ENCODE peak calls at places on chromosome 19, in five cellular contexts. T is mammary epithelial cell; M is NT2/D1; U is KG1; R is activated naive CD4-positive, alpha-beta T cell. W is an unnamed sample.

GRCh38 chr19:48975947-48976847 is 11.1 kb downstream of the FTL start:
- DNase-seq in T (no peak), M (no peak), U (peak), R (no peak), W (no peak)

GRCh38 chr19:34667349-34668076 is 9.4 kb downstream of the SCGB2B2 start:
- DNase-seq in T (no peak), M (no peak), U (no peak), R (no peak), W (peak)

GRCh38 chr19:19778666-19779065 is 42.9 kb downstream of the ZNF506 start:
- DNase-seq in T (no peak), M (no peak), U (no peak), R (no peak), W (no peak)

GRCh38 chr19:7953576-7953975 is 10.1 kb upstream of the TIMM44 start:
- DNase-seq in T (no peak), M (no peak), U (no peak), R (no peak), W (no peak)

GRCh38 chr19:8585894-8586750 is 8.9 kb upstream of the MYO1F start:
- DNase-seq in T (no peak), M (no peak), U (no peak), R (no peak), W (peak)

GRCh38 chr19:18506101-18506534 is 15.8 kb downstream of the ELL start:
- DNase-seq in T (no peak), M (no peak), U (no peak), R (no peak), W (no peak)

GRCh38 chr19:2578391-2578826 is 102.5 kb downstream of the GADD45B start:
- DNase-seq in T (peak), M (no peak), U (no peak), R (no peak), W (peak)

GRCh38 chr19:49746206-49746958 is 16.7 kb downstream of the TSKS start:
- DNase-seq in T (no peak), M (peak), U (no peak), R (no peak), W (peak)

GRCh38 chr19:29831041-29831548 is 19.3 kb downstream of the CCNE1 start:
- DNase-seq in T (peak), M (no peak), U (no peak), R (no peak), W (no peak)

GRCh38 chr19:14835011-14835410 is at the start of the genes OR7A5 and OR7C1:
- DNase-seq in T (no peak), M (no peak), U (no peak), R (no peak), W (no peak)

GRCh38 chr19:56139847-56140582 is 1.1 kb upstream of the ZNF444 start:
- DNase-seq in T (peak), M (no peak), U (no peak), R (no peak), W (no peak)

GRCh38 chr19:4035582-4035981 is 28.0 kb downstream of the PIAS4 start:
- DNase-seq in T (no peak), M (no peak), U (no peak), R (no peak), W (no peak)

GRCh38 chr19:46579286-46579944 is 21.7 kb upstream of the CALM3 start:
- DNase-seq in T (no peak), M (no peak), U (no peak), R (no peak), W (peak)

GRCh38 chr19:35509018-35509652 is 4.3 kb downstream of the DMKN start:
- DNase-seq in T (peak), M (no peak), U (no peak), R (no peak), W (peak)

GRCh38 chr19:51593969-51594773 is 23.1 kb downstream of the ZNF175 start:
- DNase-seq in T (peak), M (peak), U (peak), R (peak), W (peak)

GRCh38 chr19:29620931-29621351 is 14.9 kb downstream of the POP4 start:
- DNase-seq in T (no peak), M (no peak), U (no peak), R (no peak), W (no peak)

GRCh38 chr19:5336195-5336965 is 4.2 kb downstream of the PTPRS start:
- DNase-seq in T (no peak), M (no peak), U (peak), R (no peak), W (no peak)

GRCh38 chr19:49712397-49712859 is 21.5 kb downstream of the CPT1C start:
- DNase-seq in T (no peak), M (no peak), U (no peak), R (no peak), W (peak)

GRCh38 chr19:13995017-13995728 is 10.9 kb downstream of the RFX1 start:
- DNase-seq in T (no peak), M (no peak), U (no peak), R (no peak), W (no peak)

GRCh38 chr19:37654525-37654832 is 786 bp downstream of the ZFP30 start:
- DNase-seq in T (peak), M (peak), U (peak), R (no peak), W (peak)

GRCh38 chr19:610801-611505 is 21.3 kb downstream of the HCN2 start:
- DNase-seq in T (no peak), M (no peak), U (peak), R (no peak), W (no peak)

GRCh38 chr19:33946535-33947323 is 150.1 kb downstream of the KCTD15 start:
- DNase-seq in T (no peak), M (no peak), U (no peak), R (no peak), W (no peak)

GRCh38 chr19:30222428-30222873 is 149.7 kb upstream of the ZNF536 start:
- DNase-seq in T (no peak), M (no peak), U (no peak), R (no peak), W (no peak)

GRCh38 chr19:41218615-41219507 is at the start of gene AXL:
- DNase-seq in T (peak), M (peak), U (no peak), R (no peak), W (peak)

GRCh38 chr19:3983936-3984583 is 1.2 kb downstream of the EEF2 start:
- DNase-seq in T (peak), M (no peak), U (no peak), R (no peak), W (no peak)

GRCh38 chr19:54448037-54448773 is 794 bp upstream of the LENG8 start:
- DNase-seq in T (peak), M (no peak), U (peak), R (no peak), W (no peak)

GRCh38 chr19:55484571-55485438 is at the start of gene NAT14:
- DNase-seq in T (peak), M (peak), U (peak), R (peak), W (peak)

GRCh38 chr19:46068345-46069258 is 27.8 kb upstream of the IGFL4 start:
- DNase-seq in T (peak), M (no peak), U (no peak), R (no peak), W (peak)

GRCh38 chr19:38247126-38247525 is 9.0 kb downstream of the PPP1R14A start:
- DNase-seq in T (no peak), M (no peak), U (no peak), R (no peak), W (no peak)

GRCh38 chr19:793775-794174 is 3.5 kb upstream of the PTBP1 start:
- DNase-seq in T (no peak), M (no peak), U (no peak), R (no peak), W (no peak)

GRCh38 chr19:32041681-32042292 is 303.6 kb upstream of the ZNF507 start:
- DNase-seq in T (peak), M (peak), U (peak), R (no peak), W (peak)

GRCh38 chr19:29872224-29872731 is 60.5 kb downstream of the CCNE1 start:
- DNase-seq in T (no peak), M (no peak), U (no peak), R (no peak), W (no peak)

GRCh38 chr19:6802336-6803035 is 30.0 kb downstream of the VAV1 start:
- DNase-seq in T (no peak), M (no peak), U (peak), R (peak), W (no peak)

GRCh38 chr19:29805026-29805925 is 6.5 kb upstream of the CCNE1 start:
- DNase-seq in T (peak), M (no peak), U (no peak), R (no peak), W (no peak)

W was measured in RWPE1.